ENCODE peak calls at places on chromosome 15, in nine cellular contexts. A, Y, R, E, U, N, S, F and L are unnamed samples.

GRCh38 chr15:85582719-85583089 is 202.3 kb downstream of the AKAP13 start:
- DNase-seq in U (no peak), S (no peak), R (peak), N (no peak), E (peak), A (no peak), Y (no peak), F (peak), L (peak)

GRCh38 chr15:80384442-80384841 is 19.7 kb upstream of the ARNT2 start:
- DNase-seq in S (no peak), F (no peak), Y (no peak), A (no peak), R (no peak), N (no peak), U (no peak), E (no peak), L (peak)

GRCh38 chr15:67146214-67146613 is 80.8 kb downstream of the SMAD3 start:
- DNase-seq in F (no peak), A (peak), Y (peak), U (peak), E (no peak), R (no peak), N (no peak), S (no peak), L (peak)

GRCh38 chr15:83365370-83365938 is 81.0 kb upstream of the BNC1 start:
- DNase-seq in Y (peak), R (no peak), E (peak), U (peak), N (peak), A (peak), S (peak), F (peak), L (peak)

GRCh38 chr15:96462768-96463167 is 132.3 kb downstream of the NR2F2 start:
- DNase-seq in A (no peak), S (no peak), E (no peak), Y (no peak), N (no peak), R (no peak), U (no peak), F (no peak), L (peak)

GRCh38 chr15:73607405-73607804 is 25.8 kb downstream of the NPTN start:
- DNase-seq in A (no peak), R (no peak), E (no peak), Y (no peak), N (no peak), F (no peak), U (no peak), S (no peak), L (no peak)

GRCh38 chr15:35439291-35439690 is 106.7 kb downstream of the DPH6 start:
- DNase-seq in F (no peak), R (no peak), E (no peak), Y (no peak), A (no peak), U (peak), S (no peak), N (no peak), L (peak)

GRCh38 chr15:36658321-36658720 is 78.9 kb downstream of the CDIN1 start:
- DNase-seq in R (no peak), S (no peak), E (no peak), U (no peak), F (no peak), Y (no peak), N (no peak), A (no peak), L (peak)

GRCh38 chr15:58731756-58732535 is 17.6 kb downstream of the ADAM10 start:
- DNase-seq in U (peak), S (no peak), N (no peak), A (no peak), F (peak), Y (peak), R (no peak), E (peak), L (peak)

GRCh38 chr15:63449711-63450110 is 54.7 kb upstream of the USP3 start:
- DNase-seq in F (no peak), U (no peak), R (no peak), Y (peak), S (peak), E (no peak), N (peak), A (no peak), L (peak)

GRCh38 chr15:64247906-64248541 is 85.2 kb upstream of the PPIB start:
- DNase-seq in E (no peak), Y (peak), S (peak), R (no peak), A (no peak), U (peak), F (no peak), N (peak), L (peak)

GRCh38 chr15:70035719-70036077 is 62.0 kb downstream of the TLE3 start:
- DNase-seq in S (no peak), Y (no peak), E (no peak), F (no peak), U (no peak), R (peak), A (no peak), N (no peak), L (no peak)

GRCh38 chr15:36897834-36898233 is 202.5 kb downstream of the MEIS2 start:
- DNase-seq in N (peak), A (no peak), U (no peak), E (no peak), R (no peak), Y (no peak), S (no peak), F (no peak), L (no peak)

GRCh38 chr15:78921940-78922339 is 22.9 kb downstream of the CTSH start:
- DNase-seq in A (no peak), R (no peak), S (no peak), Y (no peak), F (no peak), U (no peak), E (peak), N (peak), L (no peak)
- TF ChIP-seq CTCF in A (no peak), R (no peak), S (no peak), Y (no peak), F (no peak), U (no peak), E (no peak), N (no peak), L (no peak)

DNA sequence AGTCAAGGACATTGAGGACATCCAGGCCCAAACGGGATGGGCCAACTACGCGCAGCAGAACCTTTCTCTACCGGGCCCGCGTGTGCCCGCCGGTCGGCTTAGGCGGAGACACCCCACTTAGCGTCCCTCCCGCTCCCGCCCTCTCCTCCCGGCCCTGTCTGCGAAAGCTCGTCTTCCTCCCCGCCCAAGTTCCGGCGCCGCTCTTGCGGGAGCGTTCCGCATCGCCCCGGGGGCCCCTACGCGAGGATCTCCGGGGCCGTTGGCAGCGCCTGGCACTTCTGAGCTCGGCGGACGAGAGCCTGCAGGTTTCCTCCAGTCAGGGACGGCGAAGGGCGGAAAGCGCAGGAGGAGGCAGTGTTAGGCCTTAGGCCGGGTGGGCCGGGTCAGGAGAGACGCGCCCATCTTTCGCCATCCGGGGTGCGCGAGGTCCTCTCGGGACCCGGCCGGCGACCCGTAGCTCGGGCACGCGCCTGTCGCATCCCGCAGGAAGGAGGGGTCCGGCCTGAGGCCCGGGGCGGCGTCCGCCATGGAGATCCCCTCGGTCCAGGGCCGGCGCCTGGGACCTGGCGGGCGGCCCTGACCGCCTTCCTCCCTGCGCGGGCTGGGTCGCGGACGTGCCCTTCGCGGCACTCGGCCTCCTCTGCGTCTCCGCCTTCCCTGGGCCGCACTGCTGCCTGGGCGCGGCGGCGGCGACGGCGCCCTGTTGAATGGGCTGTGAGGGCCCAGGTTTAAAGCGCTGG is at the start of gene FEM1B:
- DNase-seq in U (peak), Y (peak), S (peak), A (peak), F (peak), R (peak), E (peak), N (peak), L (peak)
- TF ChIP-seq CTCF in U (peak), Y (peak), S (no peak), A (peak), F (no peak), R (no peak), E (no peak), N (peak), L (no peak)

GRCh38 chr15:45869034-45869668 is 234.3 kb downstream of the SQOR start:
- DNase-seq in Y (no peak), N (no peak), U (no peak), R (no peak), A (no peak), E (no peak), F (no peak), S (no peak), L (no peak)

GRCh38 chr15:45868109-45868691 is 233.4 kb downstream of the SQOR start:
- DNase-seq in E (no peak), R (no peak), S (no peak), A (no peak), U (no peak), F (no peak), Y (no peak), N (no peak), L (no peak)

GRCh38 chr15:45867281-45867680 is 232.5 kb downstream of the SQOR start:
- DNase-seq in F (no peak), S (no peak), N (no peak), E (no peak), R (no peak), Y (no peak), U (no peak), A (no peak), L (no peak)

GRCh38 chr15:45871121-45871855 is 236.5 kb downstream of the SQOR start:
- DNase-seq in F (no peak), A (no peak), Y (no peak), U (peak), S (no peak), R (no peak), N (no peak), E (no peak), L (peak)
- TF ChIP-seq CTCF in F (no peak), A (no peak), Y (no peak), U (no peak), S (no peak), R (no peak), N (no peak), E (no peak), L (no peak)

GRCh38 chr15:71098920-71099319 is 16.4 kb upstream of the THSD4 start:
- DNase-seq in R (no peak), Y (no peak), E (no peak), U (no peak), N (no peak), F (no peak), S (no peak), A (no peak), L (no peak)
- TF ChIP-seq CTCF in R (no peak), Y (no peak), E (no peak), U (peak), N (no peak), F (no peak), S (peak), A (no peak), L (no peak)

GRCh38 chr15:90701880-90702630 is 15.1 kb upstream of the BLM start:
- DNase-seq in N (no peak), A (no peak), S (no peak), R (no peak), U (no peak), E (peak), Y (peak), F (no peak), L (peak)
- TF ChIP-seq CTCF in N (peak), A (no peak), S (no peak), R (no peak), U (no peak), E (no peak), Y (no peak), F (no peak), L (no peak)